ENCODE peak calls at places on chromosomes 1 and 21, in eight cellular contexts. V is psoas muscle, N is GM06990, M is BE2C, J is Panc1, T is left ventricle myocardium inferior, L is PC-3, Q is esophagus squamous epithelium. Y is an unnamed sample.

GRCh38 chr1:7401814-7402547 is 369.1 kb upstream of the VAMP3 start:
- DNase-seq in V (no peak), J (peak), N (no peak), T (no peak), L (peak), Q (no peak), M (peak), Y (peak)

GRCh38 chr1:102861247-102861646 is 247.1 kb downstream of the COL11A1 start:
- DNase-seq in L (peak), Q (no peak), M (no peak), N (no peak), T (no peak), J (no peak), V (no peak), Y (no peak)

GRCh38 chr1:161379071-161379470 is 11.4 kb upstream of the CFAP126 start:
- DNase-seq in N (no peak), Q (no peak), V (no peak), T (peak), L (no peak), M (no peak), J (no peak), Y (no peak)

GRCh38 chr1:28027238-28027637 is 61.2 kb downstream of the EYA3 start:
- DNase-seq in T (no peak), N (no peak), M (no peak), L (no peak), J (no peak), V (no peak), Q (no peak), Y (no peak)

GRCh38 chr1:6041432-6042062 is 4.1 kb upstream of the KCNAB2 start:
- DNase-seq in V (no peak), J (no peak), N (no peak), M (peak), L (peak), Q (no peak), T (no peak), Y (no peak)

GRCh38 chr1:11918779-11919519 is 7.3 kb downstream of the KIAA2013 start:
- DNase-seq in T (peak), N (no peak), J (no peak), L (peak), Q (no peak), M (no peak), V (peak), Y (no peak)

GRCh38 chr1:219917851-219918466 is 10.4 kb downstream of the SLC30A10 start:
- DNase-seq in Q (no peak), N (no peak), T (no peak), J (peak), V (no peak), M (no peak), L (peak), Y (peak)

GRCh38 chr1:200150721-200151120 is 123.2 kb downstream of the NR5A2 start:
- DNase-seq in T (no peak), N (no peak), M (peak), Q (no peak), L (peak), V (no peak), J (peak), Y (peak)

GRCh38 chr1:183281039-183281438 is 95.0 kb downstream of the LAMC2 start:
- DNase-seq in V (peak), L (peak), T (no peak), N (no peak), M (no peak), Q (no peak), J (no peak), Y (no peak)

GRCh38 chr1:95003433-95003738 is 69.4 kb downstream of the ALG14 start:
- DNase-seq in V (no peak), M (no peak), Q (no peak), T (no peak), J (no peak), L (no peak), N (no peak), Y (no peak)

GRCh38 chr1:70290248-70290647 is 64.3 kb downstream of the ANKRD13C start:
- DNase-seq in N (no peak), M (no peak), Q (no peak), L (peak), T (no peak), V (no peak), J (no peak), Y (no peak)

GRCh38 chr1:67749844-67750689 is 65.1 kb downstream of the GADD45A start:
- DNase-seq in T (no peak), M (no peak), N (no peak), Q (no peak), J (no peak), L (peak), V (no peak), Y (peak)

GRCh38 chr1:185733818-185734709 is at the start of gene HMCN1:
- DNase-seq in L (peak), J (no peak), M (peak), T (peak), N (peak), V (peak), Q (no peak), Y (no peak)

GRCh38 chr1:161706483-161707347 is at the start of gene FCRLA:
- DNase-seq in L (peak), J (no peak), N (peak), V (no peak), Q (no peak), M (no peak), T (no peak), Y (peak)

GRCh38 chr1:19430121-19431068 is 54.9 kb downstream of the CAPZB start:
- DNase-seq in J (no peak), V (no peak), M (no peak), L (peak), T (no peak), N (no peak), Q (no peak), Y (no peak)

GRCh38 chr1:59232209-59232608 is 64.7 kb upstream of the FGGY start:
- DNase-seq in M (no peak), J (no peak), T (no peak), N (no peak), Q (no peak), V (no peak), L (no peak), Y (no peak)

GRCh38 chr1:159860456-159860855 is 2.0 kb downstream of the VSIG8 start:
- DNase-seq in V (no peak), T (no peak), L (no peak), N (no peak), Q (no peak), J (no peak), M (peak), Y (no peak)

GRCh38 chr1:159864262-159864661 is 1.8 kb upstream of the VSIG8 start:
- DNase-seq in L (no peak), N (no peak), Q (no peak), V (no peak), M (no peak), J (no peak), T (no peak), Y (no peak)

GRCh38 chr1:159861218-159861617 is 1.2 kb downstream of the VSIG8 start:
- DNase-seq in T (no peak), J (no peak), M (no peak), N (no peak), L (no peak), V (no peak), Q (no peak), Y (no peak)

GRCh38 chr1:159862031-159862430 is 426 bp downstream of the VSIG8 start:
- DNase-seq in J (no peak), T (no peak), M (no peak), N (no peak), L (no peak), Q (no peak), V (no peak), Y (no peak)

DNA sequence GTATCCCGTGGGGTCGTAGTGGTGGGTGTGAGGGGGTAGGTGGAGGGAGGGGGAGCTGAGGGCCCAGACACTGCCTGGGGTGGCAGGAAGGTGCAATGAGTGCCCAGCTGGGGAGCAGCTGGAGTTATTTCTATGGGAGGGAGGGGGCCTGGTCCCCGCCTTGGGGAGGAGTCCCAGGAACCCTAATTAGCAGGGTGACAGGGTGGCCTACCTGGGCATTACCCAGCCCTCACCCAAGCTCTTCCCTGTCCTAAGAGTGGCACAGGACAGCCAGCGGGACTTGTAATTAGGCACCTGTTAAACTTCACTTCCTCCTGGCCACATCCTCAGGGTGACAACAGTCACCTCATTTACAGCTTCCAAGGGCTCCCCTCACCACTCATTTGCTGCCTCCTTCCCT is at the start of gene VSIG8:
- DNase-seq in J (no peak), Q (no peak), M (no peak), V (no peak), N (no peak), T (no peak), L (no peak), Y (no peak)
- H3K4me3 ChIP-seq in J (no peak), Q (no peak), M (no peak), V (no peak), N (no peak), T (no peak), L (no peak), Y (no peak)

DNA sequence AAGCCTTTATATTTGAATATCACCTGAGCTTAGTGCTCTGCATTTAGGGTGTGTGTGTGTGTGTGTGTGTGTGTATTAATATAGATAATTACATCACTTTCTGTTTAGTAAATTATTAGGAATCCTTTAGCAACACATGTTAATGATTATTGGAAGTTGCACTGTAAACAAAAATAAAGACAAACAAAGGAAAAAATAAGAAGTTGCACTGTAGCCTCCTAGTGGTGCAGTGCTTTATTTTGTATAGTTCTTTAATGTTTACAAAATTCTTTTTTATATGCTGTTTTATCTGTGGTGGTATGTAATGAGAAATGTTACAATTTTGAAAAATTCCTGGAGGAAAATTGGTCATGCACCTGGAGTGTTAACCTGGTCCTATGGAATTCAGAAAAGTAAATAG is 69.2 kb downstream of the UBE4B start:
- DNase-seq in J (no peak), L (no peak), T (no peak), V (no peak), N (no peak), Q (no peak), M (no peak), Y (no peak)
- TF ChIP-seq CTCF in J (no peak), L (peak), T (peak), V (no peak), N (no peak), Q (no peak), M (no peak), Y (no peak)

DNA sequence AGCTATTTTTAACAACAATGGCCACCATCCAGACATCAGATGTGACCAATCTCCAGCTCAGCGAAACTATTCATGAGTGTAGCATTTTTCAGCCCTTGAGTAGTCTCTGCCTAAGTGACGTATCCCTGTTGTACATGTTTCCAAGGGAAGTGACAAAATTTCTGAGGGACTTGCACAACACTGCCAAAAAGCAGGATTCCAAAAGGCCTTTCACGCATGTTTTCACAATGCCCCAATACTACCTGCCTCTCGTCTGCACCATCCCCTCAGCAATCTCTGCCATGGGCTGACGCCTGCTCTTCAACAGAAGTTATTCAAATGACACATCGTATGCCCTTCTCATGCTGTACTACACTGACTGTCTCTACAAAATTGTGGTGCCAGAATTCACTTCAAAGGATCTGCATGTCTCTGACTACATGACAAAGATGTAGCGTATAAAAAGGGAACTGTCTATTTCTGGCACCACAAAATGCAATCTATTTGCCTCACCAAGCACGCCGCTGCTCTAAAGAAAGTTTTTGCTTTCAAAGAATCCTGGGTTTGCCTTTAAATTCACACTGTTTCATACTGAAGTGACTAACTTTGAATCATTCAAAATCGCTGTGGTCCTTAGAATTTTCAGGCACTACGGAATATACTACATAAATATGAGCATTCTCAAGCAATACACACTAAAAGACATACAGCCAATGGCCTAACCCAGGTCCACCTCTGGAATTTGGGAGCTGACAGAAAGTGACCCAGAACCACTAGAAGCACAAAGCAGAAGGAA is 32.9 kb downstream of the JAK1 start:
- DNase-seq in L (peak), M (no peak), T (no peak), Q (no peak), J (no peak), V (peak), N (no peak), Y (peak)
- H3K4me3 ChIP-seq in L (peak), M (no peak), T (peak), Q (no peak), J (no peak), V (peak), N (no peak), Y (no peak)

GRCh38 chr21:41932191-41932575 is 21.6 kb downstream of the C2CD2 start:
- DNase-seq in J (peak), N (no peak), V (no peak), M (no peak), Q (no peak), L (peak), T (no peak), Y (peak)
- TF ChIP-seq CTCF in J (no peak), N (no peak), V (no peak), M (no peak), Q (no peak), L (peak), T (no peak), Y (peak)

DNA sequence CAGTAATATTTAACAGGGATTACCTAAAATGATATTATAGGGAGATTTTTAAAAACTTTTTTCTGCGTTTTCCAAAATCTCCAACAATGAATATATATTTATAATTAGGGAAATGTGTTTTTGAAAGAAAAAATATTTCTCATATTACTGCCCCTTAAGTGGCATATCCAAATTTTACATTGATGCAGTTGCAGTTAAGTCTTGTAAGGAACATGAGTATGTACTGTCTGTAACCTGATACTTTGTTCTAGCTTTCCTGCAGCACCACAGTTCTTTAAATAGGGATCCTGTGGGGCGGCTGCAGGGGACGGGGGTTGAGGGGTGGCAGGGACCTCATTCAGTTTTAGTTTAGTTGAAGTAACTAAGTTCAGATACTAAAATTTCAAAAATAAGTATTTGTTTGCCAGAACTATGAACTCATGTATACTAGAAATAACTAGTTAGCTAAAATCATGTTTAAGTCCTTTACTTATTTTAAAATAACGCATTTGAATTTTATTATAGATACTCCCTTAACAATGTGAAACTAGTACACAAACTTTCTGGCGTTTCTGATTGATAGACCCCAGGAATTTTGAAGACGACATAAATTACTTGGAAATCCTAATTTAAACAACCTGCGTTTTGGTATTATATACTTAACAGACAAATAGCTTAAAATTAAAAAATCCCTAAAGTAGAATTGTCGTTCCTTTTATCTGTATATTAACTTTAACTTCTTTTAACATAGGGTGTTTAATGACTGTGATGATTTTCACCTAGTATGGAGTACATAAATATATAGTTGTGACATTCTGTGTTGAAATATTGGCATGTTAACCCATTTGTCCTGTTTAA is 639 bp upstream of the DNAJB4 start:
- DNase-seq in N (peak), V (peak), T (peak), L (peak), J (peak), M (peak), Q (no peak), Y (peak)
- H3K4me3 ChIP-seq in N (peak), V (peak), T (peak), L (peak), J (peak), M (peak), Q (peak), Y (peak)

DNA sequence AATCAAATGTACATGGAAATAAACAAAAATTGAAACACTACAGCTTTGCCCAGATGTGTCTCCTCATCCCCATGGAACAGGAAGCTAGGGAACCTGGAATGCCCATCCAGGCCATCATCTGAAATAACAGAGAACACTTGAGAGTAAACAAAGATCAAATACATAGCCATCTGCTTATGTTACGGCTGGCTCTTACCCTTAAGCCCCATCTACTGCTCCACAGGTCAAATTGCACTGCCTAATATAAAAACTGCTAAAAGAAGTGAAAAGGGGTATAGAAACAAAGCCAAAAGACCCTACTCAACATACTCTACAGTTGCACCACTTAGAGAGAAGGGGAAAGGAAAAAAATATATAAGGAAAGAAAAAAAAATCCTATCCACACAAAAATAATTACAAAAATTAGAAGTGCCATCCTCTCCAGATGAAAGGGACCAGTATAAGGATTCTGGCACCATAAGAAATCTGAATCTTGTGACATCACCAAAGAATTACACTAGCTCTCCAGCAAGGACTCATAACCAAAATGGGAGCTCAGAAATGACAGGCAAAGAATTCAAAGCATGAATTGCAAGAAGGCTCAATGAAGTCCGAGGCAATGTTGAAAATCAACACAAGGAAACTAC is 26.9 kb downstream of the OR6Y1 start:
- DNase-seq in Q (no peak), L (peak), M (no peak), V (no peak), N (no peak), T (no peak), J (no peak), Y (peak)
- TF ChIP-seq CTCF in Q (no peak), L (peak), M (peak), V (peak), N (peak), T (peak), J (no peak), Y (peak)

DNA sequence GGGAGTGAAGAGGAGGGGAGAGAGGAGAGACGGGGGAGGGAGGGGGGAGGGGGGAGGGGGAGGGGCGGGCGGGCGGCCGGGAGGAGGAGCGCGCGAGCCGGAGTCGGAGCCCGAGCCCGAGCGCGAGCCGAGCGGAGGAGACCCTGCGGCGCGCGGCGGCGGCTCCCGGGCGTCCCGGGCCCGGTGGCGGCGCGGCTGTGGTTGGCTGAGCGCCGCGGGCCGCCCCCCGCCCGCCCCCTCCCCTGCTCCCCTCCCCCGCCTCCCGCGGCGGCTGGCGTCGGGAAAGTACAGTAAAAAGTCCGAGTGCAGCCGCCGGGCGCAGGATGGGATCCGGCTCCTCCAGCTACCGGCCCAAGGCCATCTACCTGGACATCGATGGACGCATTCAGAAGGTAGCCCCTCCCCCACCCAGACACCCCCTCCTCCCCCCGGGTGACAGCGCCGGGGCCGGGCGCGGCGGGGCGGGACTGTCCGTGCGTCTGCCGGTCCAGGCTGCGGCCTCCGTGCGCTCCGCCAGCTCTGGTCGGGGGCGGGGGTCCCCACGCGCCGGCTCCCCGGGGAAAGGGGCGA is at the start of gene PDE9A:
- DNase-seq in L (no peak), T (no peak), V (peak), Q (no peak), M (peak), J (no peak), N (no peak), Y (no peak)
- H3K4me3 ChIP-seq in L (peak), T (peak), V (peak), Q (peak), M (peak), J (peak), N (peak), Y (peak)

DNA sequence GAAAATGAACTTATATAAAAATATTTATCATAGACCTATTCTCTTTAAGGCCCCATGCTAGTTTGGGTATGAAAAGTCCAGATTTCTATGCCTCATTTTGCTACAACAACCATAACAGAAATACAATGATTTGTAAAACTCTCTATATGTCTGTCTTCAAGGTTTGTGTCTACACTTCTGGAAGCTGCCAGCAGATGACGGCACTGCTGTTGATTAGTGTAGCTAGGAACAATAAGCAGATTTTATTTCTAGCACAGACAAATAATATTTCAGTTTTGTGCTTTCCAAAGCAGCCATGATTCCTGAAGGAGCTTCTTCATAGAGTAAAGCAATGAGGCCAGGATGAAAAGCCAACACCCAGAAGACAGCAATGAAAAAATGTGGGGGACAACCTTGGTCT is 779.6 kb upstream of the ADGRL2 start:
- DNase-seq in L (no peak), V (no peak), T (no peak), J (no peak), N (no peak), M (no peak), Q (no peak), Y (no peak)
- TF ChIP-seq CTCF in L (no peak), V (no peak), T (peak), J (no peak), N (no peak), M (no peak), Q (no peak), Y (no peak)

GRCh38 chr1:40783001-40783905 is at the start of gene KCNQ4:
- DNase-seq in V (peak), J (no peak), L (peak), N (no peak), M (peak), T (peak), Q (no peak), Y (no peak)
- H3K4me3 ChIP-seq in V (peak), J (peak), L (peak), N (peak), M (peak), T (peak), Q (peak), Y (peak)

GRCh38 chr21:27466175-27466574 is 499.3 kb upstream of the ADAMTS5 start:
- DNase-seq in L (no peak), V (no peak), T (no peak), Q (no peak), J (no peak), M (no peak), N (no peak), Y (no peak)
- TF ChIP-seq CTCF in L (peak), V (no peak), T (peak), Q (no peak), J (no peak), M (no peak), N (no peak), Y (peak)

Y was measured in epithelial cell of proximal tubule.